ENCODE peak calls at places on chromosomes 4 and X, in five cellular contexts. One of them, this sample, is unnamed.

GRCh38 chrX:13717697-13718483 is 16.5 kb downstream of the TRAPPC2 start:
- DNase-seq in endothelial cell: no peak
- DNase-seq in NCI-H69: no peak
- DNase-seq in stimulated activated CD4-positive, alpha-beta T cell treated with anti-CD3 and anti-CD28 coated beads, Interleukin-4, amount 100 ng/mL, for 24 hours: no peak
- DNase-seq in CD8-positive, alpha-beta T cell: no peak
- DNase-seq in this sample: no peak

GRCh38 chr4:85717847-85718246 is 242.9 kb downstream of the ARHGAP24 start:
- DNase-seq in endothelial cell: no peak
- DNase-seq in NCI-H69: no peak
- DNase-seq in stimulated activated CD4-positive, alpha-beta T cell treated with anti-CD3 and anti-CD28 coated beads, Interleukin-4, amount 100 ng/mL, for 24 hours: no peak
- DNase-seq in CD8-positive, alpha-beta T cell: no peak
- DNase-seq in this sample: no peak

GRCh38 chr4:2084316-2084715 is 25.2 kb downstream of the NAT8L start:
- DNase-seq in endothelial cell: no peak
- DNase-seq in NCI-H69: no peak
- DNase-seq in stimulated activated CD4-positive, alpha-beta T cell treated with anti-CD3 and anti-CD28 coated beads, Interleukin-4, amount 100 ng/mL, for 24 hours: no peak
- DNase-seq in CD8-positive, alpha-beta T cell: no peak
- DNase-seq in this sample: no peak

GRCh38 chr4:94918543-94918942 is 160.8 kb downstream of the BMPR1B start:
- DNase-seq in endothelial cell: no peak
- DNase-seq in NCI-H69: no peak
- DNase-seq in stimulated activated CD4-positive, alpha-beta T cell treated with anti-CD3 and anti-CD28 coated beads, Interleukin-4, amount 100 ng/mL, for 24 hours: no peak
- DNase-seq in CD8-positive, alpha-beta T cell: no peak
- DNase-seq in this sample: no peak

GRCh38 chrX:2458309-2458708 is 42.5 kb downstream of the DHRSX start:
- DNase-seq in endothelial cell: no peak
- DNase-seq in NCI-H69: no peak
- DNase-seq in stimulated activated CD4-positive, alpha-beta T cell treated with anti-CD3 and anti-CD28 coated beads, Interleukin-4, amount 100 ng/mL, for 24 hours: no peak
- DNase-seq in CD8-positive, alpha-beta T cell: no peak
- DNase-seq in this sample: no peak

GRCh38 chr4:15451866-15452765 is 17.6 kb upstream of the CC2D2A start:
- DNase-seq in endothelial cell: no peak
- DNase-seq in NCI-H69: no peak
- DNase-seq in stimulated activated CD4-positive, alpha-beta T cell treated with anti-CD3 and anti-CD28 coated beads, Interleukin-4, amount 100 ng/mL, for 24 hours: no peak
- DNase-seq in CD8-positive, alpha-beta T cell: no peak
- DNase-seq in this sample: no peak

GRCh38 chrX:261167-261857 is 19.9 kb upstream of the PLCXD1 start:
- DNase-seq in endothelial cell: no peak
- DNase-seq in NCI-H69: no peak
- DNase-seq in stimulated activated CD4-positive, alpha-beta T cell treated with anti-CD3 and anti-CD28 coated beads, Interleukin-4, amount 100 ng/mL, for 24 hours: no peak
- DNase-seq in CD8-positive, alpha-beta T cell: no peak
- DNase-seq in this sample: peak

GRCh38 chr4:15938182-15938581 is 358 bp downstream of the FGFBP1 start:
- DNase-seq in endothelial cell: no peak
- DNase-seq in NCI-H69: peak
- DNase-seq in stimulated activated CD4-positive, alpha-beta T cell treated with anti-CD3 and anti-CD28 coated beads, Interleukin-4, amount 100 ng/mL, for 24 hours: no peak
- DNase-seq in CD8-positive, alpha-beta T cell: no peak
- DNase-seq in this sample: peak

GRCh38 chr4:2930821-2931764 is 32.1 kb downstream of the NOP14 start:
- DNase-seq in endothelial cell: peak
- DNase-seq in NCI-H69: no peak
- DNase-seq in stimulated activated CD4-positive, alpha-beta T cell treated with anti-CD3 and anti-CD28 coated beads, Interleukin-4, amount 100 ng/mL, for 24 hours: no peak
- DNase-seq in CD8-positive, alpha-beta T cell: no peak
- DNase-seq in this sample: peak

GRCh38 chr4:11418610-11419009 is 10.1 kb downstream of the HS3ST1 start:
- DNase-seq in endothelial cell: peak
- DNase-seq in NCI-H69: peak
- DNase-seq in stimulated activated CD4-positive, alpha-beta T cell treated with anti-CD3 and anti-CD28 coated beads, Interleukin-4, amount 100 ng/mL, for 24 hours: peak
- DNase-seq in CD8-positive, alpha-beta T cell: no peak
- DNase-seq in this sample: no peak

GRCh38 chr4:80989921-80990544 is 40.5 kb upstream of the BMP3 start:
- DNase-seq in endothelial cell: peak
- DNase-seq in NCI-H69: peak
- DNase-seq in stimulated activated CD4-positive, alpha-beta T cell treated with anti-CD3 and anti-CD28 coated beads, Interleukin-4, amount 100 ng/mL, for 24 hours: peak
- DNase-seq in CD8-positive, alpha-beta T cell: peak
- DNase-seq in this sample: no peak

GRCh38 chr4:138275946-138276621 is 33.9 kb upstream of the SLC7A11 start:
- DNase-seq in endothelial cell: no peak
- DNase-seq in NCI-H69: no peak
- DNase-seq in stimulated activated CD4-positive, alpha-beta T cell treated with anti-CD3 and anti-CD28 coated beads, Interleukin-4, amount 100 ng/mL, for 24 hours: no peak
- DNase-seq in CD8-positive, alpha-beta T cell: no peak
- DNase-seq in this sample: no peak

GRCh38 chrX:119240356-119240755 is 4.3 kb downstream of the PGRMC1 start:
- DNase-seq in endothelial cell: no peak
- DNase-seq in NCI-H69: no peak
- DNase-seq in stimulated activated CD4-positive, alpha-beta T cell treated with anti-CD3 and anti-CD28 coated beads, Interleukin-4, amount 100 ng/mL, for 24 hours: no peak
- DNase-seq in CD8-positive, alpha-beta T cell: no peak
- DNase-seq in this sample: no peak

GRCh38 chr4:142474398-142475087 is 371.6 kb downstream of the INPP4B start:
- DNase-seq in endothelial cell: no peak
- DNase-seq in NCI-H69: peak
- DNase-seq in stimulated activated CD4-positive, alpha-beta T cell treated with anti-CD3 and anti-CD28 coated beads, Interleukin-4, amount 100 ng/mL, for 24 hours: no peak
- DNase-seq in CD8-positive, alpha-beta T cell: no peak
- DNase-seq in this sample: no peak

GRCh38 chr4:8351931-8352367 is 82.4 kb downstream of the HTRA3 start:
- DNase-seq in endothelial cell: no peak
- DNase-seq in NCI-H69: peak
- DNase-seq in stimulated activated CD4-positive, alpha-beta T cell treated with anti-CD3 and anti-CD28 coated beads, Interleukin-4, amount 100 ng/mL, for 24 hours: no peak
- DNase-seq in CD8-positive, alpha-beta T cell: no peak
- DNase-seq in this sample: no peak

GRCh38 chrX:154429708-154430107 is 1.2 kb downstream of the ATP6AP1 start:
- DNase-seq in endothelial cell: no peak
- DNase-seq in NCI-H69: no peak
- DNase-seq in stimulated activated CD4-positive, alpha-beta T cell treated with anti-CD3 and anti-CD28 coated beads, Interleukin-4, amount 100 ng/mL, for 24 hours: no peak
- DNase-seq in CD8-positive, alpha-beta T cell: no peak
- DNase-seq in this sample: no peak

GRCh38 chr4:38177035-38177791 is 217.0 kb downstream of the PTTG2 start:
- DNase-seq in endothelial cell: no peak
- DNase-seq in NCI-H69: no peak
- DNase-seq in stimulated activated CD4-positive, alpha-beta T cell treated with anti-CD3 and anti-CD28 coated beads, Interleukin-4, amount 100 ng/mL, for 24 hours: peak
- DNase-seq in CD8-positive, alpha-beta T cell: peak
- DNase-seq in this sample: no peak

GRCh38 chr4:147842573-147842972 is 110.7 kb downstream of the ARHGAP10 start:
- DNase-seq in endothelial cell: no peak
- DNase-seq in NCI-H69: no peak
- DNase-seq in stimulated activated CD4-positive, alpha-beta T cell treated with anti-CD3 and anti-CD28 coated beads, Interleukin-4, amount 100 ng/mL, for 24 hours: no peak
- DNase-seq in CD8-positive, alpha-beta T cell: no peak
- DNase-seq in this sample: no peak

GRCh38 chr4:16443504-16444088 is 217.3 kb upstream of the TAPT1 start:
- DNase-seq in endothelial cell: peak
- DNase-seq in NCI-H69: peak
- DNase-seq in stimulated activated CD4-positive, alpha-beta T cell treated with anti-CD3 and anti-CD28 coated beads, Interleukin-4, amount 100 ng/mL, for 24 hours: no peak
- DNase-seq in CD8-positive, alpha-beta T cell: no peak
- DNase-seq in this sample: no peak

GRCh38 chr4:36244257-36245084 is at the start of gene ARAP2:
- DNase-seq in endothelial cell: no peak
- DNase-seq in NCI-H69: peak
- DNase-seq in stimulated activated CD4-positive, alpha-beta T cell treated with anti-CD3 and anti-CD28 coated beads, Interleukin-4, amount 100 ng/mL, for 24 hours: peak
- DNase-seq in CD8-positive, alpha-beta T cell: peak
- DNase-seq in this sample: peak

GRCh38 chr4:96736352-96736889 is 896.5 kb downstream of the PDHA2 start:
- DNase-seq in endothelial cell: no peak
- DNase-seq in NCI-H69: peak
- DNase-seq in stimulated activated CD4-positive, alpha-beta T cell treated with anti-CD3 and anti-CD28 coated beads, Interleukin-4, amount 100 ng/mL, for 24 hours: no peak
- DNase-seq in CD8-positive, alpha-beta T cell: no peak
- DNase-seq in this sample: peak

GRCh38 chrX:103779156-103779555 is 2.5 kb downstream of the PLP1 start:
- DNase-seq in endothelial cell: no peak
- DNase-seq in NCI-H69: peak
- DNase-seq in stimulated activated CD4-positive, alpha-beta T cell treated with anti-CD3 and anti-CD28 coated beads, Interleukin-4, amount 100 ng/mL, for 24 hours: no peak
- DNase-seq in CD8-positive, alpha-beta T cell: no peak
- DNase-seq in this sample: peak

GRCh38 chr4:138724530-138724929 is 291.1 kb upstream of the NOCT start:
- DNase-seq in endothelial cell: no peak
- DNase-seq in NCI-H69: peak
- DNase-seq in stimulated activated CD4-positive, alpha-beta T cell treated with anti-CD3 and anti-CD28 coated beads, Interleukin-4, amount 100 ng/mL, for 24 hours: no peak
- DNase-seq in CD8-positive, alpha-beta T cell: no peak
- DNase-seq in this sample: no peak

GRCh38 chr4:147247577-147247976 is 233.3 kb upstream of the EDNRA start:
- DNase-seq in endothelial cell: no peak
- DNase-seq in NCI-H69: no peak
- DNase-seq in stimulated activated CD4-positive, alpha-beta T cell treated with anti-CD3 and anti-CD28 coated beads, Interleukin-4, amount 100 ng/mL, for 24 hours: no peak
- DNase-seq in CD8-positive, alpha-beta T cell: no peak
- DNase-seq in this sample: no peak

GRCh38 chr4:170001688-170002267 is 24.4 kb downstream of the MFAP3L start:
- DNase-seq in endothelial cell: no peak
- DNase-seq in NCI-H69: peak
- DNase-seq in stimulated activated CD4-positive, alpha-beta T cell treated with anti-CD3 and anti-CD28 coated beads, Interleukin-4, amount 100 ng/mL, for 24 hours: no peak
- DNase-seq in CD8-positive, alpha-beta T cell: no peak
- DNase-seq in this sample: no peak

GRCh38 chrX:119676949-119677653 is 15.9 kb downstream of the SEPTIN6 start:
- DNase-seq in endothelial cell: no peak
- DNase-seq in NCI-H69: no peak
- DNase-seq in stimulated activated CD4-positive, alpha-beta T cell treated with anti-CD3 and anti-CD28 coated beads, Interleukin-4, amount 100 ng/mL, for 24 hours: no peak
- DNase-seq in CD8-positive, alpha-beta T cell: no peak
- DNase-seq in this sample: no peak

GRCh38 chrX:150028692-150029091 is 90.4 kb upstream of the EOLA2 start:
- DNase-seq in endothelial cell: no peak
- DNase-seq in NCI-H69: no peak
- DNase-seq in stimulated activated CD4-positive, alpha-beta T cell treated with anti-CD3 and anti-CD28 coated beads, Interleukin-4, amount 100 ng/mL, for 24 hours: no peak
- DNase-seq in CD8-positive, alpha-beta T cell: no peak
- DNase-seq in this sample: no peak